ENCODE peak calls at places on chromosomes 16 and 17, in four cellular contexts. K is spleen, Y is GM13977, A is hepatocyte. J is an unnamed sample.

GRCh38 chr17:77778636-77779524 is 179.6 kb upstream of the TNRC6C start:
- DNase-seq in K (no peak), Y (no peak), A (peak; percentile 32), J (no peak)

GRCh38 chr16:2019919-2020831 is 590 bp downstream of the NPW start:
- DNase-seq in Y (no peak), A (peak; percentile 48), K (peak; percentile 74), J (no peak)

GRCh38 chr16:67115649-67116048 is 5.9 kb downstream of the PHAF1 start:
- DNase-seq in K (no peak), Y (no peak), A (no peak), J (no peak)

GRCh38 chr16:2157480-2158261 is 2.1 kb downstream of the TRAF7 start:
- DNase-seq in A (no peak), Y (no peak), K (no peak), J (no peak)

GRCh38 chr16:81745704-81746558 is 33.2 kb upstream of the PLCG2 start:
- DNase-seq in A (peak; percentile 79), Y (peak; percentile 80), K (peak; percentile 95), J (peak; percentile 89)

GRCh38 chr16:89581861-89582563 is 6.5 kb downstream of the CPNE7 start:
- DNase-seq in Y (no peak), A (peak; percentile 40), K (peak; percentile 68), J (no peak)

GRCh38 chr16:25121824-25122600 is 10.5 kb downstream of the LCMT1 start:
- DNase-seq in Y (no peak), A (no peak), K (no peak), J (no peak)

GRCh38 chr17:47229535-47230443 is 20.6 kb downstream of the MYL4 start:
- DNase-seq in A (peak; percentile 94), Y (peak; percentile 78), K (peak; percentile 86), J (peak; percentile 89)

GRCh38 chr17:62807812-62808575 is at the start of gene MARCHF10:
- DNase-seq in Y (peak; percentile 69), A (peak; percentile 69), K (peak; percentile 75), J (peak; percentile 18)

GRCh38 chr17:4134756-4135155 is 8.1 kb downstream of the ZZEF1 start:
- DNase-seq in K (no peak), A (no peak), Y (no peak), J (no peak)

GRCh38 chr17:59800530-59800942 is 92.2 kb downstream of the TUBD1 start:
- DNase-seq in K (no peak), Y (no peak), A (no peak), J (no peak)

GRCh38 chr16:47431960-47432359 is 28.9 kb downstream of the ITFG1 start:
- DNase-seq in A (no peak), K (no peak), Y (no peak), J (no peak)

GRCh38 chr16:11742041-11742535 is 569 bp downstream of the TXNDC11 start:
- DNase-seq in K (peak; percentile 93), A (no peak), Y (peak; percentile 50), J (peak; percentile 65)

GRCh38 chr16:31402687-31403086 is 9.6 kb downstream of the ITGAD start:
- DNase-seq in K (no peak), Y (no peak), A (no peak), J (no peak)

GRCh38 chr16:21100447-21100846 is 50.2 kb downstream of the DNAH3 start:
- DNase-seq in K (no peak), A (peak; percentile 37), Y (no peak), J (no peak)

DNA sequence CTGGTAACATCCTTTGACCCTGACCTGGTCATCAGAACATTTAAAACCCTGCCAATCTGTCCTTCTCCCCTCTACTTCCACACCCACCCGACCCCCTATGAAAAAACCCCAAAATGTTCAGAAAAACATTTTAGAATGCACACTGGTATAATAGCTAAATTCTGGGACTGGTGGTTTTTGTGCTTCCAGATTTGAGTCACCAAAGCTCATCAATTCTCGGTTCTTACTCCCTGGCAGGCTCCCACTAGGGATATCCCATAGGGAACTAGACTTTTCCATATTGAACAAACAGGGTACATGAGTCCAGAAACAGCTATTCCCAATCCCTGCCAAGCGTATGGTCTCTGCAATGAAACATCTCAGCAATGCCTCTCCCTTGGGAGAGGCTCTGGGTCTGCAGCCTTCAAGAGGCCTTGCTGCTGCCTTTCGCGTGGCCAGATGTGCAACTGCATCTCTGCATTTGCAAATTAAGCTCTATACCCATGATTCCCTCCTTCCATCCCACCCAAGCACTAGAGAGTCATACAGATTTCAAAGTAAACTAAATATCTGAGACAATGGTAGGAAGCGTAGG is 67.7 kb downstream of the SMG6 start:
- DNase-seq in Y (no peak), A (no peak), K (no peak), J (peak; percentile 20)
- TF ChIP-seq CTCF in Y (no peak), A (no peak), K (no peak), J (no peak)

GRCh38 chr17:32854834-32855389 is 22.0 kb downstream of the MYO1D start:
- DNase-seq in K (no peak), Y (no peak), A (peak; percentile 21), J (no peak)
- TF ChIP-seq CTCF in K (no peak), Y (no peak), A (peak; percentile 4), J (peak; percentile 22)

DNA sequence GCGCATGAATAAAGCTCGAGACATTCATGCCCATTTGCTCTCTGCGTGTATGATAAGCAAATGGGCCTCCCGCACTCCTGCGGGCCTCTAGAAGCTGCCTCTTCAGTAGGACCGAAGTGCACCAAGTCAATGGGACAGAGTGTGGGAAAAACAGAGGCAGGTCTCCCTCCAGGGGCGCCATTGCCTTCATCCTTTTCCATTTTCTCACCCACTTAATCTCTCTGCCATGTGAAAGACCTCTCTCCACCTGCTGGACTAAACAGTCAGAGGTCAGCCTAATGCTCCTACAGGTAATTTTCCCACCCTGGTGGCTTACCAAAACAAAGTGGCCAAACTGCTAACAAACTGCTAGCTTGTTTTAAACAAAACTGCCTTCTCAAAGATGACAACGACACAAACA is 210.9 kb downstream of the ZFHX3 start:
- DNase-seq in A (no peak), K (no peak), Y (no peak), J (no peak)
- TF ChIP-seq CTCF in A (no peak), K (no peak), Y (no peak), J (peak; percentile 34)

GRCh38 chr17:19322129-19322505 is 40.4 kb downstream of the B9D1 start:
- DNase-seq in K (peak; percentile 27), A (no peak), Y (no peak), J (no peak)

GRCh38 chr17:19320876-19321275 is 41.6 kb downstream of the B9D1 start:
- DNase-seq in A (no peak), Y (no peak), K (peak; percentile 17), J (no peak)

GRCh38 chr17:19319771-19320505 is 42.6 kb downstream of the B9D1 start:
- DNase-seq in K (peak; percentile 69), A (no peak), Y (no peak), J (no peak)

GRCh38 chr17:19322861-19323260 is 39.7 kb downstream of the B9D1 start:
- DNase-seq in A (no peak), K (peak; percentile 30), Y (no peak), J (no peak)

GRCh38 chr17:19321481-19322128 is 40.9 kb downstream of the B9D1 start:
- DNase-seq in Y (no peak), A (no peak), K (peak; percentile 36), J (no peak)
- TF ChIP-seq CTCF in Y (no peak), A (no peak), K (no peak), J (peak; percentile 52)

GRCh38 chr17:11268176-11268575 is 27.2 kb downstream of the SHISA6 start:
- DNase-seq in Y (no peak), A (no peak), K (no peak), J (no peak)

GRCh38 chr17:11269210-11269609 is 28.2 kb downstream of the SHISA6 start:
- DNase-seq in K (no peak), A (no peak), Y (no peak), J (no peak)

DNA sequence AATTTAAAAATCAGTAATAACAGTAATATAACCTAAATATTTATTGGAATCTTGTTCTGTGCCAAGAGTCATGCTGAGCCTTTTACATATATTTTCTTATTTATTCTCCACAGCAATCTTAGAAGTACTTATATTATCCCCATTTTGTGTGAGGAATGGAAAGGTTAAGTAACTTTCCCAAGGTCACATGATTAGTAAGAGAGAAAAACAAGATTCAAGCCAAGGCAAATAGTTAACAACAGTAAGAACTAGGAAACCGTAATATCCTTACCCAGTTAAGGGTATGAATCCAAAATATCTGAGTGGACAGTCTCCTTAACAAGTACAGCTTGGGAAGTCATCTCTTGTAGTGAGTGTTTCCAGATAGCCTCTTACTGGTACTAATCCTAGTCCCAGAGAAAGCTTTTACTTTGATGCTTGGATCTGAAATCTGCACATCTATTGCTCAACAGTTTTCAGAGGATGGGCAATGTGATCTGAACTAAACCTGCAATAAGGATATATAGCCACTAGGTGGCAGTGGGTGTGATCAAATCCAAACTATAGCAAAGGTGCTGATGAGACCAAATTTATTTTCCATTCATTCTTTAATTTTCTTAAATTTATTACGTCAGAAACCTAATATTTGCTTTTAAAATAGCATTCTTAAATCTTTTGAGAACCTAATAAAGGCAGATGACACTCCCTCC is 23.3 kb downstream of the SHISA6 start:
- DNase-seq in Y (no peak), K (no peak), A (no peak), J (peak; percentile 9)
- TF ChIP-seq CTCF in Y (peak; percentile 14), K (no peak), A (peak; percentile 29), J (peak; percentile 81)

GRCh38 chr16:17258848-17259713 is 211.7 kb downstream of the XYLT1 start:
- DNase-seq in K (peak; percentile 79), Y (peak; percentile 73), A (no peak), J (peak; percentile 64)
- TF ChIP-seq CTCF in K (peak; percentile 18), Y (peak; percentile 50), A (no peak), J (peak; percentile 66)

GRCh38 chr16:64452446-64452845 is 669.4 kb downstream of the CDH11 start:
- DNase-seq in Y (no peak), A (no peak), K (no peak), J (no peak)

GRCh38 chr16:64459821-64460220 is 662.0 kb downstream of the CDH11 start:
- DNase-seq in Y (no peak), K (no peak), A (peak; percentile 16), J (no peak)

GRCh38 chr16:64459402-64459801 is 662.5 kb downstream of the CDH11 start:
- DNase-seq in A (no peak), K (no peak), Y (no peak), J (no peak)

GRCh38 chr16:64453643-64454042 is 668.2 kb downstream of the CDH11 start:
- DNase-seq in Y (no peak), K (no peak), A (no peak), J (no peak)

DNA sequence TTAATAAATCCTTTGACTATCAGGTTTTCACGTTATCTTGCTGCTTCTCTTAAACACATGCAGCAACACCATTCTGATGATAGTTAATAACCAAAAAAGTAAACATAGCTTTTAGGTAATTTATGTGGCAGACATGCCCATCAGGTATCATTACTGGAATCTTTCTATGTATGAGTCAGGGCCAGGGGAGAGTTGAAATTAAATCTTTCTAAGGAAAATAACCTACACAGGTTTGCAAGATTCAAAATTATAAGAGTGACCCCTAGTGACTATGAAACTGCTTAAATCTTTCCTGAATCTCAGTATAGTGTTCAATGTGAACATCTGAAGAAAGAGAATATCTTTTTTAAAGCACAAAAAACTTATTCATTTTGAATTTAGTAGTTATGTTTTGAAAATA is 666.6 kb downstream of the CDH11 start:
- DNase-seq in A (no peak), Y (no peak), K (no peak), J (peak; percentile 39)
- TF ChIP-seq CTCF in A (peak; percentile 45), Y (no peak), K (no peak), J (peak; percentile 78)

J was measured in OCI-LY7.